ENCODE peak calls at places on chromosomes 5 and 9, in four cellular contexts. T, D, Q and X are unnamed samples.

GRCh38 chr5:179294891-179295777 is 50.1 kb downstream of the ADAMTS2 start:
- DNase-seq in T (peak; percentile 51), D (no peak), Q (peak; percentile 60), X (peak; percentile 51)

GRCh38 chr9:136225748-136226679 is 19.6 kb downstream of the QSOX2 start:
- DNase-seq in T (peak; percentile 76), D (peak; percentile 67), Q (peak; percentile 53), X (peak; percentile 43)

GRCh38 chr9:96218821-96219614 is 83.0 kb downstream of the HSD17B3 start:
- DNase-seq in T (no peak), D (no peak), Q (no peak), X (no peak)

GRCh38 chr5:53059281-53059680 is 50.3 kb downstream of the MOCS2 start:
- DNase-seq in T (no peak), D (no peak), Q (no peak), X (no peak)

GRCh38 chr5:177542816-177543472 is 11.4 kb downstream of the FAM193B start:
- DNase-seq in T (no peak), D (no peak), Q (no peak), X (no peak)

GRCh38 chr5:137440800-137441199 is 58.3 kb downstream of the SPOCK1 start:
- DNase-seq in T (no peak), D (no peak), Q (no peak), X (no peak)

GRCh38 chr9:88942411-88942810 is 48.9 kb upstream of the S1PR3 start:
- DNase-seq in T (no peak), D (no peak), Q (no peak), X (no peak)

GRCh38 chr5:112109331-112109993 is 309.6 kb downstream of the EPB41L4A start:
- DNase-seq in T (peak; percentile 79), D (peak; percentile 72), Q (no peak), X (peak; percentile 70)

GRCh38 chr5:2752059-2752874 is 790 bp upstream of the IRX2 start:
- DNase-seq in T (peak; percentile 90), D (peak; percentile 86), Q (no peak), X (no peak)
- H3K4me3 ChIP-seq in T (peak overlapping the region; percentile 54), D (peak overlapping the region; percentile 55), Q (peak overlapping the region; percentile 43), X (peak overlapping the region; percentile 37)

GRCh38 chr5:80309871-80310665 is 9.7 kb upstream of the SPZ1 start:
- DNase-seq in T (no peak), D (no peak), Q (no peak), X (no peak)
- H3K4me3 ChIP-seq in T (no peak overlapping the region), D (no peak overlapping the region), Q (no peak overlapping the region), X (no peak overlapping the region)

DNA sequence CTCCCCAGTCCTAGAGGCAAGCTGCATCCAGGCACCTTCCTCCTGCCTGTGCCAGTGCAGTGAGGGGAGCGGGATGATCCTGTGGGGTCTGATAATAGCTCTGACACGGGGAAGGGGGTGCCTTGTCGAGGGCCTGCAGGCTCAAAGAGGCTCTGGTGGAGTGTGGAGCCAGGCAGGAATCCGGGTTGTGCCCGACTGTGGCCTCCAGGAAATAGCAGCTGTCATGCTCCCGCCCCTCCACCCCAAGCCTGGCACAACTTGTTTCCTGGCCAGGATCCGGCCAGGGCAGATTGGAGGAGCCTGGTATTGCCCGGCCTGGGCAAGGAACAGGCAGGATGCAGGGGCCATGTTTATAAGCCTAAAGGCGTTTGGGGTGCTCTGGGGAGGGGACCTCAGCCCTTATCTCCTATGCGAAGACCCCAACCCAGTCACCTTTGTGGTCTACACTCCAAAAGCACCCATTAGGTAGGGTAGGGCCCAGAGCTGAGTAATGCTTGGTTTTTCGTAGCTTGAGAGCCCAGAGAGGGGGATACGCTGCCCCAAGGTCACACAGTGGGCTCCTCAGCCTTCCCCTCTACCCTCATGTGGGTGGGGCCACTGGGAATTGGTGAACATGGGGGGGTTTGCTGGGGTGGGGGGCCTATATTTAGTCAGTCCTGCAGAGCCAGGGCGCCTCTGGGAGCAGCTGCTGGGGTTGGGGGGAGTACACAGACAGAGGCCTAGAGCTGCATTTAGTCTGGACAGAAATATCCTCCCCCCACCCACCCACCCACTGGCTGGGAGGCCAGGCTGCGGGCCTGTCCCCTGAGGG is 12.2 kb downstream of the CXXC5 start:
- DNase-seq in T (peak; percentile 91), D (peak; percentile 88), Q (peak; percentile 78), X (peak; percentile 89)
- H3K4me3 ChIP-seq in T (peak overlapping the region; percentile 39), D (peak overlapping the region; percentile 49), Q (peak overlapping the region; percentile 32), X (no peak overlapping the region)

GRCh38 chr9:37386988-37387387 is 35.5 kb upstream of the GRHPR start:
- DNase-seq in T (no peak), D (no peak), Q (no peak), X (no peak)

GRCh38 chr9:37382982-37383357 is 39.5 kb upstream of the GRHPR start:
- DNase-seq in T (no peak), D (no peak), Q (no peak), X (no peak)

GRCh38 chr9:37383876-37384715 is 38.4 kb upstream of the GRHPR start:
- DNase-seq in T (no peak), D (no peak), Q (no peak), X (no peak)

GRCh38 chr9:37383393-37383792 is 39.1 kb upstream of the GRHPR start:
- DNase-seq in T (no peak), D (no peak), Q (no peak), X (no peak)

GRCh38 chr9:37385286-37385685 is 37.2 kb upstream of the GRHPR start:
- DNase-seq in T (no peak), D (no peak), Q (no peak), X (no peak)
- H3K4me3 ChIP-seq in T (no peak overlapping the region), D (no peak overlapping the region), Q (no peak overlapping the region), X (no peak overlapping the region)

GRCh38 chr5:151926186-151926585 is 1.5 kb upstream of the GLRA1 start:
- DNase-seq in T (no peak), D (no peak), Q (no peak), X (no peak)

GRCh38 chr5:151925396-151925750 is 722 bp upstream of the GLRA1 start:
- DNase-seq in T (no peak), D (no peak), Q (no peak), X (no peak)

GRCh38 chr5:151923865-151924264 is 786 bp downstream of the GLRA1 start:
- DNase-seq in T (no peak), D (no peak), Q (no peak), X (no peak)

DNA sequence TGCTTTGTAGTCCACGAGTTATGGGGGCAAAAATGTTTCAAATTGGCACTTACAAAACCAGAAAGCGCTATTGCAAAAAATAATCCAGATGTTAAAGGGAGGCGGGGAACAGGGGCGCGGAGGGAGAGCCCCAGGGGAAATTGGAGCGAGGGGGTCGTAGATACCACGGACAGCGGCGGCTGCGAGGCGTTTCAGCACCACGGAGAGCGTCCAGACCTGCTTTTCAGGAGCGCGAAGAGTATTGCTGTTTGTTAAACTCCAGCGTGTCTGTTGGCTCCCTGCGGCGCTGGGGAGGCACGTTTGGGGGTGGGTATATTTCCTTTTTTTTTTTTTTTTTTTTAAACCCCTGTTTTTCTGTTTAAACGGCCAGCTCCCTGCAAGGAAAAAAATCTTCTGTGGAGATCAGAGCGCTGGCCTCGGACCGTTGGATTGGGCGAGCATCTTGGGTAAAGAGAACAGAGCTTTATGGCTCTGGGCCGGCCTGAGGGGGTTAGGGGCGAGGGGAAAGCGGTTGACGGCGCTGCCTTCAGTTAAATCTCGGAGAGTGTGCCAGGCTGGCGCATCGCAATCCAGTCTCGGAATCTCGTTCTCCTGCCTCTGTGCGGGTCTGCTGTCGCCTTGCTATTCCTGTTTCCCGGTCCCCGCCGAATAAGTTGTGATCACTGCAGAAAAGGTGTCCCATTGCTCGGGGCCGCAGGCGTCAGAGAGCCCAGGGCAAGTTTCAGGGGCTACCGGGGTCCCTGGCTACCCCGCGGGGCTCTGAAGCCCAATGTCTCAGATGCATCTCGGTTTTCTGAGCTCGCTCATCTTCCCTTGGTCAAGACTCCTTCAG is at the start of gene GLRA1:
- DNase-seq in T (peak; percentile 67), D (peak; percentile 59), Q (peak; percentile 57), X (peak; percentile 75)
- H3K4me3 ChIP-seq in T (no peak within 1 kb of the TSS), D (no peak within 1 kb of the TSS), Q (no peak within 1 kb of the TSS), X (no peak within 1 kb of the TSS)